ENCODE peak calls at places on chromosomes 4 and X, in eight cellular contexts. Y is esophagus squamous epithelium; Z is activated CD4-positive, alpha-beta T cell treated with anti-CD3 and anti-CD28 coated beads, Interleukin-2, amount 50 U/mL, for 4 hours; O is stimulated activated CD8-positive, alpha-beta memory T cell treated with anti-CD3 and anti-CD28 coated beads, Interleukin-2, amount 100 ng/mL, for 48 hours; N is coronary artery; J is activated naive CD4-positive, alpha-beta T cell treated with anti-CD3 and anti-CD28 coated beads, Interleukin-2, amount 50 U/mL, for 72 hours; B is IMR-90; Q is cardiac muscle cell. R is an unnamed sample.

GRCh38 chr4:6560416-6561172 is 14.4 kb upstream of the MAN2B2 start:
- DNase-seq in Z (no peak), Q (peak), O (no peak), Y (no peak), N (no peak), B (peak), J (no peak), R (no peak)

GRCh38 chr4:53555111-53555510 is 36.2 kb downstream of the LNX1 start:
- DNase-seq in O (no peak), J (no peak), N (no peak), Z (no peak), B (no peak), Y (no peak), Q (no peak), R (no peak)

GRCh38 chr4:123977623-123978022 is 581.0 kb downstream of the SPRY1 start:
- DNase-seq in Z (no peak), B (peak), Q (no peak), J (no peak), Y (no peak), N (no peak), O (no peak), R (no peak)

GRCh38 chr4:22090655-22091350 is 142.2 kb upstream of the KCNIP4 start:
- DNase-seq in J (no peak), Z (no peak), O (no peak), N (no peak), B (no peak), Q (peak), Y (no peak), R (no peak)

GRCh38 chrX:56751071-56751470 is 22.0 kb downstream of the NBDY start:
- DNase-seq in Z (no peak), N (no peak), J (no peak), B (no peak), Q (no peak), Y (no peak), O (no peak), R (no peak)

GRCh38 chrX:139691493-139691842 is 16.5 kb downstream of the MCF2 start:
- DNase-seq in Q (peak), Z (no peak), O (no peak), B (no peak), J (no peak), N (no peak), Y (no peak), R (no peak)

GRCh38 chrX:94551831-94552230 is 877.8 kb downstream of the FAM133A start:
- DNase-seq in Z (no peak), N (no peak), J (no peak), Q (no peak), B (no peak), Y (no peak), O (no peak), R (no peak)

GRCh38 chr4:185238750-185239149 is 29.4 kb downstream of the SNX25 start:
- DNase-seq in Q (no peak), J (no peak), B (peak), O (no peak), N (no peak), Z (no peak), Y (no peak), R (no peak)

GRCh38 chr4:37682701-37683401 is 3.3 kb downstream of the RELL1 start:
- DNase-seq in N (no peak), Q (no peak), B (no peak), O (no peak), Y (no peak), Z (no peak), J (no peak), R (no peak)